ENCODE peak calls at places on chromosomes 1 and 21, in eight cellular contexts. Z is DMS153, Q is GM03348, L is A673, O is brain microvascular endothelial cell, T is A549, V is left cardiac atrium, R is osteoblast. P is an unnamed sample.

GRCh38 chr1:12525311-12526181 is 92.5 kb downstream of the DHRS3 start:
- DNase-seq in Z (no peak), Q (no peak), L (no peak), O (no peak), T (peak; percentile 79), V (peak; percentile 57), R (peak; percentile 72), P (no peak)

GRCh38 chr1:170623171-170623570 is 40.8 kb upstream of the PRRX1 start:
- DNase-seq in Z (no peak), Q (peak; percentile 62), L (peak; percentile 10), O (peak; percentile 95), T (peak; percentile 23), V (no peak), R (peak; percentile 68), P (peak; percentile 6)

GRCh38 chr1:107538502-107538901 is 397.7 kb downstream of the NTNG1 start:
- DNase-seq in Z (no peak), Q (no peak), L (no peak), O (no peak), T (no peak), V (no peak), R (no peak), P (no peak)

GRCh38 chr1:58596631-58597052 is 19.6 kb upstream of the TACSTD2 start:
- DNase-seq in Z (no peak), Q (no peak), L (no peak), O (no peak), T (no peak), V (no peak), R (no peak), P (no peak)

GRCh38 chr1:235583511-235584001 is 66.0 kb downstream of the GNG4 start:
- DNase-seq in Z (no peak), Q (no peak), L (no peak), O (no peak), T (peak; percentile 14), V (no peak), R (peak; percentile 84), P (no peak)

GRCh38 chr1:156247460-156248322 is at the start of gene PAQR6:
- DNase-seq in Z (peak; percentile 37), Q (peak; percentile 31), L (no peak), O (no peak), T (no peak), V (no peak), R (peak; percentile 84), P (peak; percentile 51)

GRCh38 chr21:38804617-38805281 is 980 bp upstream of the ETS2 start:
- DNase-seq in Z (no peak), Q (peak; percentile 67), L (peak; percentile 68), O (peak; percentile 79), T (peak; percentile 69), V (peak; percentile 86), R (peak; percentile 95), P (peak; percentile 73)

GRCh38 chr1:42993631-42994121 is 35.0 kb upstream of the SLC2A1 start:
- DNase-seq in Z (no peak), Q (no peak), L (no peak), O (no peak), T (no peak), V (peak; percentile 38), R (no peak), P (no peak)

GRCh38 chr1:208174200-208174599 is 70.0 kb downstream of the PLXNA2 start:
- DNase-seq in Z (no peak), Q (no peak), L (no peak), O (no peak), T (no peak), V (no peak), R (no peak), P (peak; percentile 32)

GRCh38 chr1:46547481-46548383 is 3.7 kb downstream of the KNCN start:
- DNase-seq in Z (peak; percentile 53), Q (peak; percentile 77), L (peak; percentile 80), O (peak; percentile 47), T (peak; percentile 56), V (peak; percentile 16), R (peak; percentile 94), P (peak; percentile 81)

GRCh38 chr1:215819114-215819513 is 252.0 kb downstream of the KCTD3 start:
- DNase-seq in Z (no peak), Q (no peak), L (no peak), O (no peak), T (no peak), V (no peak), R (peak; percentile 27), P (no peak)

GRCh38 chr1:151710187-151710586 is 6.4 kb downstream of the CELF3 start:
- DNase-seq in Z (peak; percentile 11), Q (no peak), L (peak; percentile 71), O (peak; percentile 74), T (no peak), V (no peak), R (peak; percentile 74), P (peak; percentile 79)

GRCh38 chr1:17976843-17977242 is 130.8 kb upstream of the IGSF21 start:
- DNase-seq in Z (no peak), Q (no peak), L (no peak), O (no peak), T (no peak), V (no peak), R (no peak), P (no peak)

GRCh38 chr1:205939690-205940330 is 3.4 kb downstream of the SLC26A9 start:
- DNase-seq in Z (peak; percentile 98), Q (no peak), L (peak; percentile 35), O (no peak), T (peak; percentile 58), V (no peak), R (peak; percentile 79), P (peak; percentile 72)

GRCh38 chr1:100539836-100540536 is 2.0 kb downstream of the GPR88 start:
- DNase-seq in Z (no peak), Q (no peak), L (peak; percentile 17), O (no peak), T (peak; percentile 9), V (peak; percentile 40), R (peak; percentile 89), P (peak; percentile 40)

GRCh38 chr1:213370523-213370922 is 319.5 kb downstream of the RPS6KC1 start:
- DNase-seq in Z (no peak), Q (no peak), L (no peak), O (no peak), T (no peak), V (no peak), R (no peak), P (no peak)

GRCh38 chr1:89545264-89546038 is 20.8 kb downstream of the LRRC8B start:
- DNase-seq in Z (no peak), Q (no peak), L (no peak), O (peak; percentile 50), T (no peak), V (no peak), R (no peak), P (no peak)

GRCh38 chr1:230067441-230067870 is 418 bp downstream of the GALNT2 start:
- DNase-seq in Z (peak; percentile 8), Q (peak; percentile 62), L (peak; percentile 42), O (no peak), T (peak; percentile 36), V (peak; percentile 57), R (peak; percentile 91), P (peak; percentile 68)

GRCh38 chr1:166952002-166952746 is 23.2 kb downstream of the ILDR2 start:
- DNase-seq in Z (no peak), Q (no peak), L (no peak), O (peak; percentile 86), T (no peak), V (peak; percentile 22), R (no peak), P (no peak)

GRCh38 chr1:25037174-25038074 is 107.3 kb upstream of the RUNX3 start:
- DNase-seq in Z (no peak), Q (peak; percentile 76), L (peak; percentile 55), O (peak; percentile 29), T (peak; percentile 54), V (no peak), R (peak; percentile 93), P (peak; percentile 73)

GRCh38 chr1:16905856-16906702 is 10.3 kb downstream of the RNU1-2 start:
- DNase-seq in Z (no peak), Q (no peak), L (no peak), O (peak; percentile 51), T (no peak), V (no peak), R (peak; percentile 11), P (peak; percentile 68)

P was measured in NCI-H82.